ENCODE peak calls at places on chromosomes 4 and X, in five cellular contexts. L is lower leg skin, U is testis, H is endothelial cell of umbilical vein, K is Peyer's patch. R is an unnamed sample.

GRCh38 chrX:20066968-20067708 is 49.6 kb downstream of the MAP7D2 start:
- DNase-seq in L (no peak), U (peak; percentile 13), H (peak; percentile 11), K (no peak), R (no peak)

GRCh38 chr4:15729910-15730533 is 27.2 kb downstream of the BST1 start:
- DNase-seq in L (no peak), U (peak; percentile 29), H (peak; percentile 41), K (no peak), R (no peak)

GRCh38 chr4:12576409-12576808 is 907.7 kb downstream of the RAB28 start:
- DNase-seq in L (no peak), U (no peak), H (no peak), K (no peak), R (no peak)

GRCh38 chr4:8478801-8479744 is 38.5 kb downstream of the TRMT44 start:
- DNase-seq in L (no peak), U (no peak), H (no peak), K (no peak), R (no peak)

GRCh38 chrX:29652484-29652883 is 562.9 kb upstream of the MAGEB2 start:
- DNase-seq in L (no peak), U (no peak), H (no peak), K (no peak), R (no peak)

GRCh38 chr4:25096553-25097443 is 63.5 kb downstream of the SEPSECS start:
- DNase-seq in L (no peak), U (peak; percentile 57), H (no peak), K (no peak), R (no peak)

GRCh38 chrX:8244301-8244700 is 73.2 kb upstream of the VCX2 start:
- DNase-seq in L (no peak), U (no peak), H (no peak), K (no peak), R (no peak)

GRCh38 chrX:149511081-149511480 is 6.0 kb upstream of the IDS start:
- DNase-seq in L (no peak), U (no peak), H (no peak), K (no peak), R (no peak)

GRCh38 chrX:10112510-10112909 is 44.3 kb upstream of the CLCN4 start:
- DNase-seq in L (no peak), U (no peak), H (no peak), K (no peak), R (no peak)

GRCh38 chr4:16914208-16914607 is 15.8 kb upstream of the LDB2 start:
- DNase-seq in L (no peak), U (peak; percentile 68), H (peak; percentile 73), K (no peak), R (no peak)

GRCh38 chr4:7247946-7248345 is 55.6 kb downstream of the SORCS2 start:
- DNase-seq in L (no peak), U (no peak), H (no peak), K (no peak), R (no peak)

GRCh38 chrX:78747471-78747870 is at the start of gene LPAR4:
- DNase-seq in L (no peak), U (peak; percentile 13), H (peak; percentile 1), K (no peak), R (no peak)

GRCh38 chr4:101230806-101231426 is 116.4 kb downstream of the PPP3CA start:
- DNase-seq in L (no peak), U (no peak), H (no peak), K (no peak), R (no peak)

GRCh38 chr4:94595880-94596483 is 144.2 kb downstream of the PDLIM5 start:
- DNase-seq in L (no peak), U (no peak), H (peak; percentile 76), K (no peak), R (no peak)

GRCh38 chrX:14344172-14344940 is 185.0 kb upstream of the GLRA2 start:
- DNase-seq in L (no peak), U (no peak), H (no peak), K (no peak), R (no peak)

GRCh38 chr4:166482755-166483154 is 609.7 kb downstream of the TLL1 start:
- DNase-seq in L (no peak), U (no peak), H (no peak), K (no peak), R (no peak)

GRCh38 chr4:95599777-95600436 is 51.1 kb upstream of the UNC5C start:
- DNase-seq in L (no peak), U (no peak), H (no peak), K (no peak), R (no peak)

GRCh38 chr4:17058506-17058905 is 160.1 kb upstream of the LDB2 start:
- DNase-seq in L (no peak), U (peak; percentile 59), H (no peak), K (no peak), R (no peak)

GRCh38 chrX:136262812-136263315 is 11.7 kb upstream of the MAP7D3 start:
- DNase-seq in L (no peak), U (no peak), H (no peak), K (no peak), R (no peak)

GRCh38 chrX:13044441-13044840 is at the start of gene FAM9C:
- DNase-seq in L (no peak), U (peak; percentile 43), H (no peak), K (no peak), R (no peak)

GRCh38 chr4:24150021-24150420 is 260.2 kb upstream of the PPARGC1A start:
- DNase-seq in L (no peak), U (no peak), H (no peak), K (no peak), R (no peak)

GRCh38 chr4:190018201-190018920 is 8.7 kb downstream of the FRG2 start:
- DNase-seq in L (no peak), U (no peak), H (no peak), K (no peak), R (no peak)

GRCh38 chr4:190016369-190017289 is 10.4 kb downstream of the FRG2 start:
- DNase-seq in L (no peak), U (no peak), H (no peak), K (no peak), R (no peak)

GRCh38 chr4:190017357-190018200 is 9.5 kb downstream of the FRG2 start:
- DNase-seq in L (no peak), U (no peak), H (no peak), K (no peak), R (no peak)

GRCh38 chr4:190015538-190016368 is 11.3 kb downstream of the FRG2 start:
- DNase-seq in L (no peak), U (no peak), H (no peak), K (no peak), R (no peak)

DNA sequence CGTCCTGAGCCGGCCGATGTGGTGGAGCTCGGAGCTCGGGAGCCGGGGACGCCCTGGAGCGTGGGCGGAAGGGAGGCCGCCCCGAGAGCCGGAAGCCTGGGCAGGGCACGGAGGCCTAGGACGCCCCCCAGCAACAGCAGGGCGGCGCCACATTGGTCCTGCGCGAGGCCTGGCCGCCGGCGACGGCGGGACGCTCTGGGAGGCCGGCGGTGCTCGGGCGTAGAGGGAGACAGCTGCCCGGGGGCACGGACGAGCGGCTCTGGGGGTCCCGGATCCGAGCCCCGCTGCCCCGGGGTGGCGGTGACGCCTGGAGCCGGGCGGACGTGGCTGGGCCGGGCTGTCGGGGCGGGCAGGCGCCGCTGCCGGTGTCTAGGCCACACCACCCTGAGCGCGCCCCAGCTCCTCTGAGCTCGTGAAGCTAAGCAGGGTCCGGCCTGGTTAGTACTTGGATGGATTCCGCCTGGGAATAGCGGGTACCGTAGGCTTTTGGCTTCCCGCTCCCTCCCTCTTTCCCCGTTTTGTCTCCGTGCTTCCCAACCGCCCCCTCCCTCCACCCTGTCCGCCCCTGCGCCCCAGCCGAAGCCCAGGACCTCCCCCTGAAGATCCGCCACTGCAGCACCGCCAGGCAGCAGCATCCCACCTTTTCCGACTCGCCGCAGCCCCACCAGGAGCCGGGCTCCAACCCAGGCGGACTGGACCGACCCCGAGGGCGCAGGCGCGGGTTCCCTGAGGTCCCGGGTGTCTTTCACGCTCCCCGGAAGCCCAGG is 12.1 kb downstream of the FRG2 start:
- DNase-seq in L (no peak), U (no peak), H (no peak), K (no peak), R (no peak)
- TF ChIP-seq POLR2A in L (no peak), U (no peak), H (no peak), K (no peak), R (no peak)

GRCh38 chrX:144896323-144896722 is 351.0 kb upstream of the SPANXN1 start:
- DNase-seq in L (no peak), U (no peak), H (no peak), K (no peak), R (no peak)
- TF ChIP-seq CTCF in L (no peak), U (no peak), H (no peak), K (no peak), R (no peak)

DNA sequence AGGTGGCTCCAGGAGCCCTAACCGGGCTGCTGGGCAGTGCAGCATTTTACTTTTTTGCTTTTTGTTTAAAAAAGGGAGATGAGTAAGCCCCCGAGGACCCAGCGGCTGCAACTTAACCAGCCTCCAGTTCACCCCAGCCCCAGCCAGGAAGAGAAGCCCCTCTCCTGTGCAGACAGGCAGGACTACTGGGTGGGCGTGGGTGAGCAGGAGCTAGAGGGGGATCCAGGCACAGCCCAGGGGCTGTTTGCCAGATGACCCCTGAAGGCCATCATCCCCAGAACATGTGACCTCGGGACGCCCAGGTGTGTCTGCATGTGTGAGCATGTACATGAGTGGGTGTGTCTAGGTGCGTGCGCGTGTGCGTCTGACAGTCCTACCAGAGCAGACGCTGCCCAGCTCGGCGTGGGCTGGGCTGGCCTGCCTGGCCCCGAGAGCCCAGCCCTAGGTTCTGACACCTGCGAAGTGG is 7.6 kb upstream of the HAUS3 start:
- DNase-seq in L (peak; percentile 11), U (no peak), H (no peak), K (peak; percentile 14), R (no peak)
- TF ChIP-seq POLR2A in L (no peak), U (no peak), H (no peak), K (no peak), R (no peak)

GRCh38 chr4:141258558-141258957 is 37.9 kb downstream of the ZNF330 start:
- DNase-seq in L (no peak), U (no peak), H (no peak), K (no peak), R (no peak)

GRCh38 chr4:141255016-141255415 is 34.3 kb downstream of the ZNF330 start:
- DNase-seq in L (no peak), U (no peak), H (no peak), K (no peak), R (no peak)

GRCh38 chr4:141254326-141254725 is 33.6 kb downstream of the ZNF330 start:
- DNase-seq in L (no peak), U (no peak), H (no peak), K (no peak), R (no peak)
- TF ChIP-seq CTCF in L (no peak), U (no peak), H (no peak), K (no peak), R (no peak)

GRCh38 chr4:80798082-80798481 is 232.4 kb upstream of the BMP3 start:
- DNase-seq in L (no peak), U (no peak), H (no peak), K (no peak), R (no peak)
- TF ChIP-seq POLR2A in L (no peak), U (no peak), H (no peak), K (no peak), R (no peak)

DNA sequence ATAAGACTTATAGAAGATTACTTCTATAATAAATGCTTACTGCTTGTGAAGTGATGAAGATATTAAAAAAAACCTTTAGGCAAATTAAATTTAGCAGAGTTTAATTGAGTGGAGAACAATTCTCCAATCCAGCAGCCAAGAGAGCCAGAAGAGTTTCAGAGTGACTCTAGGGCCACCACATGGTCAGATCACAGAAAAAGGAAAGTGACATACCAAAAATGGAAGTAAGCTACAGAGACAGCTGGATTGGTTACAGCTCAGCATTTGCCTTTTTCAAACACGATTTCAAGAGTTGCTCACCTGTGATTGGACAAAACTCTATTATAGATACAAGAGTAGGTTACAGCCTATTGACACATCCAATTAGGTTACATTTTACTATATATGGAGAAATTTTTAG is 79.0 kb upstream of the TRAM1L1 start:
- DNase-seq in L (no peak), U (no peak), H (no peak), K (no peak), R (no peak)
- TF ChIP-seq CTCF in L (no peak), U (no peak), H (no peak), K (no peak), R (no peak)

R was measured in esophagus squamous epithelium.